ENCODE peak calls at places on chromosome 10, in six cellular contexts. P is GM12878, R is H1, S is K562, N is HepG2, W is GM12892. A is an unnamed sample.

GRCh38 chr10:98446121-98446655 is 547 bp downstream of the HPS1 start:
- DNase-seq in P (no peak), R (no peak), S (peak), N (no peak), W (no peak), A (no peak)

GRCh38 chr10:108639010-108639409 is 1284.3 kb downstream of the XPNPEP1 start:
- DNase-seq in P (no peak), R (no peak), S (no peak), N (no peak), W (no peak), A (no peak)

GRCh38 chr10:1377756-1378397 is 321.7 kb downstream of the WDR37 start:
- DNase-seq in P (no peak), R (no peak), S (no peak), N (no peak), W (no peak), A (no peak)

GRCh38 chr10:89391882-89392756 is at the start of gene IFIT1:
- DNase-seq in P (peak), R (no peak), S (peak), N (peak), W (no peak), A (no peak)

GRCh38 chr10:58209669-58210068 is 58.0 kb downstream of the IPMK start:
- DNase-seq in P (no peak), R (no peak), S (peak), N (no peak), W (no peak), A (no peak)

GRCh38 chr10:76308946-76309529 is 877.6 kb downstream of the LRMDA start:
- DNase-seq in P (no peak), R (no peak), S (no peak), N (no peak), W (no peak), A (no peak)

GRCh38 chr10:127195571-127196226 is 692 bp downstream of the INSYN2A start:
- DNase-seq in P (no peak), R (no peak), S (no peak), N (no peak), W (no peak), A (no peak)

GRCh38 chr10:43255644-43256431 is 11.0 kb downstream of the RASGEF1A start:
- DNase-seq in P (no peak), R (no peak), S (peak), N (peak), W (peak), A (peak)

GRCh38 chr10:78320416-78320815 is 286.8 kb downstream of the RPS24 start:
- DNase-seq in P (no peak), R (no peak), S (no peak), N (no peak), W (no peak), A (no peak)

GRCh38 chr10:78320990-78321389 is 287.3 kb downstream of the RPS24 start:
- DNase-seq in P (no peak), R (no peak), S (no peak), N (no peak), W (no peak), A (no peak)

GRCh38 chr10:78319841-78320240 is 286.2 kb downstream of the RPS24 start:
- DNase-seq in P (no peak), R (no peak), S (no peak), N (no peak), W (no peak), A (no peak)

GRCh38 chr10:78318305-78318704 is 284.6 kb downstream of the RPS24 start:
- DNase-seq in P (no peak), R (no peak), S (no peak), N (no peak), W (no peak), A (no peak)

GRCh38 chr10:78319371-78319770 is 285.7 kb downstream of the RPS24 start:
- DNase-seq in P (no peak), R (no peak), S (no peak), N (peak), W (no peak), A (no peak)
- TF ChIP-seq TAF1 in P (no peak), R (no peak), S (no peak), N (no peak), W (no peak), A (no peak)

GRCh38 chr10:103117247-103117646 is 75.8 kb downstream of the NT5C2 start:
- DNase-seq in P (no peak), R (no peak), S (no peak), N (no peak), W (no peak), A (no peak)

GRCh38 chr10:103111031-103111917 is 81.8 kb downstream of the NT5C2 start:
- DNase-seq in P (peak), R (no peak), S (no peak), N (peak), W (no peak), A (no peak)

GRCh38 chr10:103111918-103112877 is 80.9 kb downstream of the NT5C2 start:
- DNase-seq in P (no peak), R (no peak), S (no peak), N (no peak), W (no peak), A (no peak)

GRCh38 chr10:103110407-103110806 is 82.7 kb downstream of the NT5C2 start:
- DNase-seq in P (no peak), R (no peak), S (no peak), N (no peak), W (no peak), A (no peak)

GRCh38 chr10:103114876-103115275 is 78.2 kb downstream of the NT5C2 start:
- DNase-seq in P (no peak), R (no peak), S (no peak), N (no peak), W (no peak), A (no peak)
- TF ChIP-seq POLR2A in P (no peak), R (no peak), S (no peak), N (no peak), W (no peak), A (no peak)

DNA sequence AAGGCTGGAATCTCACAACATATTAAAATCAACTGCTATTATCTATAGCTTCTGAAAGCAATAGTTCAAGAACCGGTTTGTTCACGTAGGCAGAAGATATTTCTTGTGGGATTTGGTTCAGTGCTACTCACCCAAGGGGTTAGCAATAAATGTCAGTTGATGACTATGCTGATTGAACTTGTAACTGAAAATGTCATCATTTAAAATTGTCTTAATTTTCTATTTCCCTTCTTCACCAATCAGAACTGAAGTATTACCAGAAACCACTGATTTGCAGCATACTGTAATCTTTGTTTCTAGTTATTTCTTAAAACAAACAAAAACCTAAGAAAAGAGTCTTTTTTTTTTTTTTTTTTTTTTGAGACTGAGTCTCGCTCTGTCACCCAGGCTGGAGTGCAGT is 46.1 kb downstream of the CPEB3 start:
- DNase-seq in P (peak), R (no peak), S (no peak), N (no peak), W (no peak), A (no peak)
- TF ChIP-seq TAF1 in P (no peak), R (no peak), S (no peak), N (no peak), W (no peak), A (no peak)

GRCh38 chr10:22682237-22683192 is 31.9 kb downstream of the PIP4K2A start:
- DNase-seq in P (peak), R (no peak), S (peak), N (peak), W (no peak), A (no peak)

GRCh38 chr10:22681301-22681700 is 33.1 kb downstream of the PIP4K2A start:
- DNase-seq in P (no peak), R (no peak), S (no peak), N (no peak), W (no peak), A (no peak)

GRCh38 chr10:22679608-22680007 is 34.8 kb downstream of the PIP4K2A start:
- DNase-seq in P (no peak), R (no peak), S (no peak), N (no peak), W (no peak), A (no peak)

GRCh38 chr10:22683995-22684305 is 30.4 kb downstream of the PIP4K2A start:
- DNase-seq in P (no peak), R (no peak), S (no peak), N (no peak), W (no peak), A (no peak)

GRCh38 chr10:22681783-22682183 is 32.6 kb downstream of the PIP4K2A start:
- DNase-seq in P (no peak), R (no peak), S (peak), N (peak), W (no peak), A (no peak)
- TF ChIP-seq POLR2A in P (no peak), R (no peak), S (no peak), N (no peak), W (no peak), A (no peak)

GRCh38 chr10:67241435-67241834 is 315.6 kb downstream of the LRRTM3 start:
- DNase-seq in P (no peak), R (no peak), S (no peak), N (peak), W (no peak), A (no peak)
- TF ChIP-seq TAF1 in P (no peak), R (no peak), S (no peak), N (no peak), W (no peak), A (no peak)

DNA sequence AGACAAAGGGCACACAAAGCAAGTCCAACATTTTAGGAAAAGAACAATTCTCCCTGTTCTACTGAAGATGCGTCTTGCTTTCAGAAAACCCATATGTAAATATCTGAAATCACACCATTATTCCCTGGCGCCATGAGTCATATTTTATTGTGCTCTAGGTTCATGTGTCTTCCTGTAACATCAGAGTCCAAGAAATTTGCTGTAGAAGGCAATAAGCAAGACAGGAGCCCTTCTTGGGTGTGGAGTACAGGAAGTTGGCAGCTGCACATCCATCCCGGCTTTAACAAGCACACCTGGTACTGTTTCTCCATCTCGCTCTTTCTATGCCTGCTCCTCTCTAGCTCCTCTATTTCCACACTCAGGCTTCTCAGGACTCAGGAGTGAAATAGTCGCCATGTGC is 145.7 kb downstream of the GFRA1 start:
- DNase-seq in P (no peak), R (no peak), S (no peak), N (no peak), W (no peak), A (no peak)
- TF ChIP-seq POLR2A in P (no peak), R (no peak), S (no peak), N (no peak), W (no peak), A (no peak)